ENCODE peak calls at places on chromosomes 5 and 9, in seven cellular contexts. One of them, this sample, is unnamed.

GRCh38 chr5:1121891-1122290 is 10.0 kb upstream of the SLC12A7 start:
- DNase-seq in NCI-H1694 treated with DMSO at 0.1 percent for 48 hours: no peak
- DNase-seq in HEK293T: no peak
- DNase-seq in NB4: no peak
- DNase-seq in cardiac muscle cell: no peak
- DNase-seq in glutamatergic neuron: no peak
- DNase-seq in germinal center: no peak
- DNase-seq in this sample: no peak

GRCh38 chr5:101677961-101678360 is 618.1 kb downstream of the SLCO4C1 start:
- DNase-seq in NCI-H1694 treated with DMSO at 0.1 percent for 48 hours: no peak
- DNase-seq in HEK293T: no peak
- DNase-seq in NB4: no peak
- DNase-seq in cardiac muscle cell: no peak
- DNase-seq in glutamatergic neuron: no peak
- DNase-seq in germinal center: no peak
- DNase-seq in this sample: no peak

GRCh38 chr5:119220576-119221197 is 135.1 kb upstream of the TNFAIP8 start:
- DNase-seq in NCI-H1694 treated with DMSO at 0.1 percent for 48 hours: no peak
- DNase-seq in HEK293T: no peak
- DNase-seq in NB4: no peak
- DNase-seq in cardiac muscle cell: no peak
- DNase-seq in glutamatergic neuron: no peak
- DNase-seq in germinal center: peak; percentile 22
- DNase-seq in this sample: no peak

GRCh38 chr9:115262477-115262876 is 144.5 kb upstream of the TNC start:
- DNase-seq in NCI-H1694 treated with DMSO at 0.1 percent for 48 hours: peak; percentile 88
- DNase-seq in HEK293T: no peak
- DNase-seq in NB4: no peak
- DNase-seq in cardiac muscle cell: peak; percentile 69
- DNase-seq in glutamatergic neuron: no peak
- DNase-seq in germinal center: no peak
- DNase-seq in this sample: no peak

GRCh38 chr9:96817973-96818372 is 36.3 kb downstream of the ZNF782 start:
- DNase-seq in NCI-H1694 treated with DMSO at 0.1 percent for 48 hours: no peak
- DNase-seq in HEK293T: no peak
- DNase-seq in NB4: no peak
- DNase-seq in cardiac muscle cell: no peak
- DNase-seq in glutamatergic neuron: no peak
- DNase-seq in germinal center: no peak
- DNase-seq in this sample: no peak

GRCh38 chr5:20832204-20833080 is 844.4 kb upstream of the CDH18 start:
- DNase-seq in NCI-H1694 treated with DMSO at 0.1 percent for 48 hours: no peak
- DNase-seq in HEK293T: peak; percentile 1
- DNase-seq in NB4: no peak
- DNase-seq in cardiac muscle cell: no peak
- DNase-seq in glutamatergic neuron: no peak
- DNase-seq in germinal center: no peak
- DNase-seq in this sample: no peak

GRCh38 chr9:136711751-136712689 is at the start of gene DIPK1B:
- DNase-seq in NCI-H1694 treated with DMSO at 0.1 percent for 48 hours: peak; percentile 17
- DNase-seq in HEK293T: peak; percentile 95
- DNase-seq in NB4: peak; percentile 58
- DNase-seq in cardiac muscle cell: no peak
- DNase-seq in glutamatergic neuron: peak; percentile 74
- DNase-seq in germinal center: no peak
- DNase-seq in this sample: peak; percentile 9

GRCh38 chr5:95620030-95620869 is at the start of gene GPR150:
- DNase-seq in NCI-H1694 treated with DMSO at 0.1 percent for 48 hours: peak; percentile 8
- DNase-seq in HEK293T: no peak
- DNase-seq in NB4: peak; percentile 84
- DNase-seq in cardiac muscle cell: peak; percentile 65
- DNase-seq in glutamatergic neuron: peak; percentile 76
- DNase-seq in germinal center: peak; percentile 67
- DNase-seq in this sample: no peak

GRCh38 chr9:86687788-86688187 is 259.5 kb downstream of the GAS1 start:
- DNase-seq in NCI-H1694 treated with DMSO at 0.1 percent for 48 hours: no peak
- DNase-seq in HEK293T: no peak
- DNase-seq in NB4: no peak
- DNase-seq in cardiac muscle cell: no peak
- DNase-seq in glutamatergic neuron: no peak
- DNase-seq in germinal center: no peak
- DNase-seq in this sample: no peak

GRCh38 chr9:18520395-18520794 is 46.4 kb downstream of the ADAMTSL1 start:
- DNase-seq in NCI-H1694 treated with DMSO at 0.1 percent for 48 hours: no peak
- DNase-seq in HEK293T: no peak
- DNase-seq in NB4: no peak
- DNase-seq in cardiac muscle cell: no peak
- DNase-seq in glutamatergic neuron: no peak
- DNase-seq in germinal center: no peak
- DNase-seq in this sample: no peak

GRCh38 chr5:170464280-170465127 is 39.3 kb upstream of the KCNIP1 start:
- DNase-seq in NCI-H1694 treated with DMSO at 0.1 percent for 48 hours: no peak
- DNase-seq in HEK293T: no peak
- DNase-seq in NB4: no peak
- DNase-seq in cardiac muscle cell: no peak
- DNase-seq in glutamatergic neuron: no peak
- DNase-seq in germinal center: no peak
- DNase-seq in this sample: no peak

GRCh38 chr9:133188006-133188842 is 20.8 kb downstream of the OBP2B start:
- DNase-seq in NCI-H1694 treated with DMSO at 0.1 percent for 48 hours: peak; percentile 31
- DNase-seq in HEK293T: peak; percentile 65
- DNase-seq in NB4: peak; percentile 52
- DNase-seq in cardiac muscle cell: no peak
- DNase-seq in glutamatergic neuron: peak; percentile 66
- DNase-seq in germinal center: peak; percentile 33
- DNase-seq in this sample: peak; percentile 47

GRCh38 chr5:137481596-137481995 is 17.5 kb downstream of the SPOCK1 start:
- DNase-seq in NCI-H1694 treated with DMSO at 0.1 percent for 48 hours: no peak
- DNase-seq in HEK293T: no peak
- DNase-seq in NB4: no peak
- DNase-seq in cardiac muscle cell: no peak
- DNase-seq in glutamatergic neuron: no peak
- DNase-seq in germinal center: no peak
- DNase-seq in this sample: no peak

GRCh38 chr9:108057421-108058136 is 568.0 kb upstream of the KLF4 start:
- DNase-seq in NCI-H1694 treated with DMSO at 0.1 percent for 48 hours: no peak
- DNase-seq in HEK293T: no peak
- DNase-seq in NB4: peak; percentile 39
- DNase-seq in cardiac muscle cell: peak; percentile 97
- DNase-seq in glutamatergic neuron: no peak
- DNase-seq in germinal center: no peak
- DNase-seq in this sample: peak; percentile 18

GRCh38 chr5:150122536-150123481 is 32.8 kb downstream of the PDGFRB start:
- DNase-seq in NCI-H1694 treated with DMSO at 0.1 percent for 48 hours: no peak
- DNase-seq in HEK293T: no peak
- DNase-seq in NB4: no peak
- DNase-seq in cardiac muscle cell: no peak
- DNase-seq in glutamatergic neuron: no peak
- DNase-seq in germinal center: no peak
- DNase-seq in this sample: no peak

GRCh38 chr5:98700730-98701129 is 72.7 kb upstream of the RGMB start:
- DNase-seq in NCI-H1694 treated with DMSO at 0.1 percent for 48 hours: no peak
- DNase-seq in HEK293T: no peak
- DNase-seq in NB4: peak; percentile 16
- DNase-seq in cardiac muscle cell: peak; percentile 45
- DNase-seq in glutamatergic neuron: no peak
- DNase-seq in germinal center: no peak
- DNase-seq in this sample: no peak

GRCh38 chr5:169221519-169221918 is 79.4 kb downstream of the SLIT3 start:
- DNase-seq in NCI-H1694 treated with DMSO at 0.1 percent for 48 hours: no peak
- DNase-seq in HEK293T: no peak
- DNase-seq in NB4: no peak
- DNase-seq in cardiac muscle cell: no peak
- DNase-seq in glutamatergic neuron: no peak
- DNase-seq in germinal center: no peak
- DNase-seq in this sample: no peak

GRCh38 chr5:169895876-169896275 is 84.4 kb downstream of the INSYN2B start:
- DNase-seq in NCI-H1694 treated with DMSO at 0.1 percent for 48 hours: no peak
- DNase-seq in HEK293T: no peak
- DNase-seq in NB4: no peak
- DNase-seq in cardiac muscle cell: peak; percentile 74
- DNase-seq in glutamatergic neuron: no peak
- DNase-seq in germinal center: no peak
- DNase-seq in this sample: no peak

GRCh38 chr9:98978231-98978681 is 34.5 kb downstream of the COL15A1 start:
- DNase-seq in NCI-H1694 treated with DMSO at 0.1 percent for 48 hours: peak; percentile 48
- DNase-seq in HEK293T: no peak
- DNase-seq in NB4: no peak
- DNase-seq in cardiac muscle cell: peak; percentile 39
- DNase-seq in glutamatergic neuron: no peak
- DNase-seq in germinal center: no peak
- DNase-seq in this sample: no peak

GRCh38 chr9:89315482-89315881 is 2.8 kb upstream of the SECISBP2 start:
- DNase-seq in NCI-H1694 treated with DMSO at 0.1 percent for 48 hours: no peak
- DNase-seq in HEK293T: no peak
- DNase-seq in NB4: no peak
- DNase-seq in cardiac muscle cell: no peak
- DNase-seq in glutamatergic neuron: no peak
- DNase-seq in germinal center: no peak
- DNase-seq in this sample: no peak

GRCh38 chr5:2674456-2674855 is 77.0 kb downstream of the IRX2 start:
- DNase-seq in NCI-H1694 treated with DMSO at 0.1 percent for 48 hours: no peak
- DNase-seq in HEK293T: no peak
- DNase-seq in NB4: no peak
- DNase-seq in cardiac muscle cell: no peak
- DNase-seq in glutamatergic neuron: no peak
- DNase-seq in germinal center: no peak
- DNase-seq in this sample: no peak

GRCh38 chr5:129499208-129499852 is 39.2 kb downstream of the ADAMTS19 start:
- DNase-seq in NCI-H1694 treated with DMSO at 0.1 percent for 48 hours: no peak
- DNase-seq in HEK293T: no peak
- DNase-seq in NB4: no peak
- DNase-seq in cardiac muscle cell: no peak
- DNase-seq in glutamatergic neuron: no peak
- DNase-seq in germinal center: peak; percentile 9
- DNase-seq in this sample: peak; percentile 9

GRCh38 chr5:100706796-100707195 is 171.6 kb downstream of the FAM174A start:
- DNase-seq in NCI-H1694 treated with DMSO at 0.1 percent for 48 hours: no peak
- DNase-seq in HEK293T: no peak
- DNase-seq in NB4: peak; percentile 90
- DNase-seq in cardiac muscle cell: peak; percentile 71
- DNase-seq in glutamatergic neuron: no peak
- DNase-seq in germinal center: no peak
- DNase-seq in this sample: peak; percentile 58

GRCh38 chr9:122015165-122015821 is 77.8 kb downstream of the TTLL11 start:
- DNase-seq in NCI-H1694 treated with DMSO at 0.1 percent for 48 hours: peak; percentile 85
- DNase-seq in HEK293T: no peak
- DNase-seq in NB4: no peak
- DNase-seq in cardiac muscle cell: no peak
- DNase-seq in glutamatergic neuron: peak; percentile 60
- DNase-seq in germinal center: no peak
- DNase-seq in this sample: no peak

GRCh38 chr5:143033535-143034260 is 263.5 kb downstream of the ARHGAP26 start:
- DNase-seq in NCI-H1694 treated with DMSO at 0.1 percent for 48 hours: no peak
- DNase-seq in HEK293T: no peak
- DNase-seq in NB4: no peak
- DNase-seq in cardiac muscle cell: peak; percentile 86
- DNase-seq in glutamatergic neuron: no peak
- DNase-seq in germinal center: no peak
- DNase-seq in this sample: no peak

GRCh38 chr5:17359451-17359965 is 138.5 kb upstream of the TAF11L2 start:
- DNase-seq in NCI-H1694 treated with DMSO at 0.1 percent for 48 hours: no peak
- DNase-seq in HEK293T: no peak
- DNase-seq in NB4: peak; percentile 17
- DNase-seq in cardiac muscle cell: peak; percentile 56
- DNase-seq in glutamatergic neuron: no peak
- DNase-seq in germinal center: no peak
- DNase-seq in this sample: no peak

GRCh38 chr5:163473613-163474243 is 13.3 kb downstream of the HMMR start:
- DNase-seq in NCI-H1694 treated with DMSO at 0.1 percent for 48 hours: peak; percentile 2
- DNase-seq in HEK293T: no peak
- DNase-seq in NB4: no peak
- DNase-seq in cardiac muscle cell: peak; percentile 25
- DNase-seq in glutamatergic neuron: no peak
- DNase-seq in germinal center: peak; percentile 24
- DNase-seq in this sample: peak; percentile 18

GRCh38 chr5:10424124-10424731 is 17.5 kb upstream of the ROPN1L start:
- DNase-seq in NCI-H1694 treated with DMSO at 0.1 percent for 48 hours: peak; percentile 66
- DNase-seq in HEK293T: peak; percentile 28
- DNase-seq in NB4: peak; percentile 79
- DNase-seq in cardiac muscle cell: peak; percentile 54
- DNase-seq in glutamatergic neuron: peak; percentile 37
- DNase-seq in germinal center: peak; percentile 35
- DNase-seq in this sample: peak; percentile 46

GRCh38 chr9:89149726-89150125 is 28.9 kb downstream of the SHC3 start:
- DNase-seq in NCI-H1694 treated with DMSO at 0.1 percent for 48 hours: no peak
- DNase-seq in HEK293T: no peak
- DNase-seq in NB4: no peak
- DNase-seq in cardiac muscle cell: peak; percentile 57
- DNase-seq in glutamatergic neuron: no peak
- DNase-seq in germinal center: no peak
- DNase-seq in this sample: no peak

GRCh38 chr5:124951676-124952075 is 205.2 kb upstream of the ZNF608 start:
- DNase-seq in NCI-H1694 treated with DMSO at 0.1 percent for 48 hours: no peak
- DNase-seq in HEK293T: no peak
- DNase-seq in NB4: peak; percentile 4
- DNase-seq in cardiac muscle cell: no peak
- DNase-seq in glutamatergic neuron: no peak
- DNase-seq in germinal center: peak; percentile 36
- DNase-seq in this sample: no peak

GRCh38 chr5:143314664-143315063 is 88.8 kb downstream of the NR3C1 start:
- DNase-seq in NCI-H1694 treated with DMSO at 0.1 percent for 48 hours: no peak
- DNase-seq in HEK293T: no peak
- DNase-seq in NB4: peak; percentile 26
- DNase-seq in cardiac muscle cell: peak; percentile 61
- DNase-seq in glutamatergic neuron: no peak
- DNase-seq in germinal center: no peak
- DNase-seq in this sample: peak; percentile 24

GRCh38 chr9:7777776-7778175 is 21.8 kb downstream of the DMAC1 start:
- DNase-seq in NCI-H1694 treated with DMSO at 0.1 percent for 48 hours: peak; percentile 20
- DNase-seq in HEK293T: no peak
- DNase-seq in NB4: no peak
- DNase-seq in cardiac muscle cell: no peak
- DNase-seq in glutamatergic neuron: no peak
- DNase-seq in germinal center: no peak
- DNase-seq in this sample: no peak

GRCh38 chr5:38316544-38317224 is 58.3 kb downstream of the EGFLAM start:
- DNase-seq in NCI-H1694 treated with DMSO at 0.1 percent for 48 hours: no peak
- DNase-seq in HEK293T: peak; percentile 16
- DNase-seq in NB4: no peak
- DNase-seq in cardiac muscle cell: peak; percentile 61
- DNase-seq in glutamatergic neuron: no peak
- DNase-seq in germinal center: no peak
- DNase-seq in this sample: no peak

GRCh38 chr9:21789541-21790037 is 12.8 kb upstream of the MTAP start:
- DNase-seq in NCI-H1694 treated with DMSO at 0.1 percent for 48 hours: peak; percentile 81
- DNase-seq in HEK293T: peak; percentile 75
- DNase-seq in NB4: no peak
- DNase-seq in cardiac muscle cell: peak; percentile 96
- DNase-seq in glutamatergic neuron: peak; percentile 40
- DNase-seq in germinal center: peak; percentile 64
- DNase-seq in this sample: peak; percentile 86